ENCODE peak calls at places on chromosomes 11 and 22, in six cellular contexts. One of them, this sample, is unnamed. For H3K4me1, the result is how much of the 10 kb centered on the place peaks cover.

GRCh38 chr22:36395061-36395849 is 7.5 kb upstream of the MYH9 start:
- DNase-seq in hepatocyte: no peak
- DNase-seq in PC-3: peak
- DNase-seq in stomach: peak
- DNase-seq in MM.1S: no peak
- DNase-seq in cardiac muscle cell: no peak
- DNase-seq in this sample: no peak

GRCh38 chr22:17336061-17336460 is 33.2 kb upstream of the CECR2 start:
- DNase-seq in hepatocyte: no peak
- DNase-seq in PC-3: no peak
- DNase-seq in stomach: no peak
- DNase-seq in MM.1S: no peak
- DNase-seq in cardiac muscle cell: no peak
- DNase-seq in this sample: no peak

GRCh38 chr11:109940816-109941215 is 152.4 kb upstream of the ZC3H12C start:
- DNase-seq in hepatocyte: peak
- DNase-seq in PC-3: peak
- DNase-seq in stomach: no peak
- DNase-seq in MM.1S: no peak
- DNase-seq in cardiac muscle cell: peak
- DNase-seq in this sample: no peak

GRCh38 chr11:95485115-95485900 is 254.3 kb upstream of the SESN3 start:
- DNase-seq in hepatocyte: no peak
- DNase-seq in PC-3: no peak
- DNase-seq in stomach: no peak
- DNase-seq in MM.1S: no peak
- DNase-seq in cardiac muscle cell: no peak
- DNase-seq in this sample: no peak

GRCh38 chr22:20206709-20207215 is 55.9 kb upstream of the CCDC188 start:
- DNase-seq in hepatocyte: peak
- DNase-seq in PC-3: no peak
- DNase-seq in stomach: peak
- DNase-seq in MM.1S: no peak
- DNase-seq in cardiac muscle cell: peak
- DNase-seq in this sample: no peak

GRCh38 chr11:61980783-61981541 is 13.5 kb upstream of the FTH1 start:
- DNase-seq in hepatocyte: peak
- DNase-seq in PC-3: no peak
- DNase-seq in stomach: no peak
- DNase-seq in MM.1S: no peak
- DNase-seq in cardiac muscle cell: no peak
- DNase-seq in this sample: no peak

GRCh38 chr22:23144926-23145906 is at the start of gene RAB36:
- DNase-seq in hepatocyte: peak
- DNase-seq in PC-3: peak
- DNase-seq in stomach: peak
- DNase-seq in MM.1S: peak
- DNase-seq in cardiac muscle cell: peak
- DNase-seq in this sample: peak

GRCh38 chr11:66112640-66113098 is 42.6 kb downstream of the PACS1 start:
- DNase-seq in hepatocyte: no peak
- DNase-seq in PC-3: peak
- DNase-seq in stomach: no peak
- DNase-seq in MM.1S: no peak
- DNase-seq in cardiac muscle cell: peak
- DNase-seq in this sample: no peak

GRCh38 chr11:65982824-65983588 is 19.0 kb downstream of the EIF1AD start:
- DNase-seq in hepatocyte: no peak
- DNase-seq in PC-3: no peak
- DNase-seq in stomach: no peak
- DNase-seq in MM.1S: no peak
- DNase-seq in cardiac muscle cell: no peak
- DNase-seq in this sample: no peak

GRCh38 chr22:19598054-19598855 is 74.0 kb upstream of the CLDN5 start:
- DNase-seq in hepatocyte: peak
- DNase-seq in PC-3: peak
- DNase-seq in stomach: no peak
- DNase-seq in MM.1S: no peak
- DNase-seq in cardiac muscle cell: no peak
- DNase-seq in this sample: no peak

GRCh38 chr11:86906198-86906597 is 49.0 kb downstream of the FZD4 start:
- DNase-seq in hepatocyte: no peak
- DNase-seq in PC-3: no peak
- DNase-seq in stomach: no peak
- DNase-seq in MM.1S: no peak
- DNase-seq in cardiac muscle cell: no peak
- DNase-seq in this sample: no peak

GRCh38 chr11:131463609-131464008 is 93.2 kb downstream of the NTM start:
- DNase-seq in hepatocyte: no peak
- DNase-seq in PC-3: no peak
- DNase-seq in stomach: no peak
- DNase-seq in MM.1S: no peak
- DNase-seq in cardiac muscle cell: no peak
- DNase-seq in this sample: no peak

GRCh38 chr11:68905421-68906360 is 2.0 kb downstream of the IGHMBP2 start:
- DNase-seq in hepatocyte: no peak
- DNase-seq in PC-3: peak
- DNase-seq in stomach: no peak
- DNase-seq in MM.1S: no peak
- DNase-seq in cardiac muscle cell: no peak
- DNase-seq in this sample: no peak

GRCh38 chr22:17920145-17920605 is 104.2 kb downstream of the MICAL3 start:
- DNase-seq in hepatocyte: peak
- DNase-seq in PC-3: no peak
- DNase-seq in stomach: peak
- DNase-seq in MM.1S: no peak
- DNase-seq in cardiac muscle cell: peak
- DNase-seq in this sample: peak

GRCh38 chr22:46054878-46055158 is 77.9 kb upstream of the WNT7B start:
- DNase-seq in hepatocyte: no peak
- DNase-seq in PC-3: no peak
- DNase-seq in stomach: no peak
- DNase-seq in MM.1S: no peak
- DNase-seq in cardiac muscle cell: no peak
- DNase-seq in this sample: no peak

GRCh38 chr22:45945621-45946020 is 31.3 kb downstream of the WNT7B start:
- DNase-seq in hepatocyte: no peak
- DNase-seq in PC-3: no peak
- DNase-seq in stomach: no peak
- DNase-seq in MM.1S: no peak
- DNase-seq in cardiac muscle cell: no peak
- DNase-seq in this sample: no peak

GRCh38 chr11:125777309-125777708 is 1.3 kb downstream of the PATE2 start:
- DNase-seq in hepatocyte: no peak
- DNase-seq in PC-3: peak
- DNase-seq in stomach: no peak
- DNase-seq in MM.1S: no peak
- DNase-seq in cardiac muscle cell: peak
- DNase-seq in this sample: no peak

GRCh38 chr22:46669201-46669600 is 49.0 kb downstream of the GRAMD4 start:
- DNase-seq in hepatocyte: no peak
- DNase-seq in PC-3: no peak
- DNase-seq in stomach: no peak
- DNase-seq in MM.1S: no peak
- DNase-seq in cardiac muscle cell: no peak
- DNase-seq in this sample: no peak

GRCh38 chr22:37163618-37164534 is 14.2 kb upstream of the IL2RB start:
- DNase-seq in hepatocyte: no peak
- DNase-seq in PC-3: no peak
- DNase-seq in stomach: no peak
- DNase-seq in MM.1S: no peak
- DNase-seq in cardiac muscle cell: no peak
- DNase-seq in this sample: peak

GRCh38 chr22:22943521-22944267 is 56.1 kb downstream of the IGLL5 start:
- DNase-seq in hepatocyte: peak
- DNase-seq in PC-3: no peak
- DNase-seq in stomach: peak
- DNase-seq in MM.1S: no peak
- DNase-seq in cardiac muscle cell: no peak
- DNase-seq in this sample: no peak

GRCh38 chr11:120522736-120523135 is 11.2 kb downstream of the GRIK4 start:
- DNase-seq in hepatocyte: no peak
- DNase-seq in PC-3: no peak
- DNase-seq in stomach: no peak
- DNase-seq in MM.1S: no peak
- DNase-seq in cardiac muscle cell: no peak
- DNase-seq in this sample: no peak

GRCh38 chr11:57375490-57375889 is 5.5 kb downstream of the PRG3 start:
- DNase-seq in hepatocyte: no peak
- DNase-seq in PC-3: no peak
- DNase-seq in stomach: no peak
- DNase-seq in MM.1S: no peak
- DNase-seq in cardiac muscle cell: no peak
- DNase-seq in this sample: no peak

GRCh38 chr11:116421529-116422185 is 351.1 kb downstream of the BUD13 start:
- DNase-seq in hepatocyte: no peak
- DNase-seq in PC-3: no peak
- DNase-seq in stomach: no peak
- DNase-seq in MM.1S: peak
- DNase-seq in cardiac muscle cell: no peak
- DNase-seq in this sample: no peak

GRCh38 chr11:103927535-103927934 is 108.9 kb upstream of the DDI1 start:
- DNase-seq in hepatocyte: no peak
- DNase-seq in PC-3: peak
- DNase-seq in stomach: no peak
- DNase-seq in MM.1S: peak
- DNase-seq in cardiac muscle cell: peak
- DNase-seq in this sample: no peak

GRCh38 chr11:43547411-43547718 is 133.2 kb upstream of the HSD17B12 start:
- DNase-seq in hepatocyte: peak
- DNase-seq in PC-3: no peak
- DNase-seq in stomach: peak
- DNase-seq in MM.1S: no peak
- DNase-seq in cardiac muscle cell: peak
- DNase-seq in this sample: no peak

GRCh38 chr11:9169595-9170295 is 78.3 kb upstream of the SCUBE2 start:
- DNase-seq in hepatocyte: no peak
- DNase-seq in PC-3: no peak
- DNase-seq in stomach: no peak
- DNase-seq in MM.1S: no peak
- DNase-seq in cardiac muscle cell: no peak
- DNase-seq in this sample: no peak

GRCh38 chr22:35152316-35152715 is 86.4 kb downstream of the ISX start:
- DNase-seq in hepatocyte: no peak
- DNase-seq in PC-3: no peak
- DNase-seq in stomach: no peak
- DNase-seq in MM.1S: no peak
- DNase-seq in cardiac muscle cell: no peak
- DNase-seq in this sample: no peak

GRCh38 chr22:42702675-42703074 is 18.0 kb downstream of the A4GALT start:
- DNase-seq in hepatocyte: no peak
- DNase-seq in PC-3: no peak
- DNase-seq in stomach: no peak
- DNase-seq in MM.1S: no peak
- DNase-seq in cardiac muscle cell: no peak
- DNase-seq in this sample: peak
- TF ChIP-seq CTCF in hepatocyte: no peak
- TF ChIP-seq CTCF in PC-3: no peak
- TF ChIP-seq CTCF in stomach: no peak
- TF ChIP-seq CTCF in MM.1S: no peak
- TF ChIP-seq CTCF in cardiac muscle cell: no peak
- TF ChIP-seq CTCF in this sample: no peak

GRCh38 chr22:40237788-40238424 is 60.2 kb downstream of the TNRC6B start:
- DNase-seq in hepatocyte: no peak
- DNase-seq in PC-3: no peak
- DNase-seq in stomach: no peak
- DNase-seq in MM.1S: no peak
- DNase-seq in cardiac muscle cell: no peak
- DNase-seq in this sample: no peak
- H3K4me1 ChIP-seq in hepatocyte: under half
- H3K4me1 ChIP-seq in PC-3: under half
- H3K4me1 ChIP-seq in stomach: under half
- H3K4me1 ChIP-seq in MM.1S: under half
- H3K4me1 ChIP-seq in cardiac muscle cell: under half
- H3K4me1 ChIP-seq in this sample: half or more

GRCh38 chr11:10307022-10307410 is 2.1 kb downstream of the ADM start:
- DNase-seq in hepatocyte: no peak
- DNase-seq in PC-3: peak
- DNase-seq in stomach: no peak
- DNase-seq in MM.1S: no peak
- DNase-seq in cardiac muscle cell: no peak
- DNase-seq in this sample: no peak

GRCh38 chr11:10304495-10305261 is at the start of gene ADM:
- DNase-seq in hepatocyte: peak
- DNase-seq in PC-3: peak
- DNase-seq in stomach: peak
- DNase-seq in MM.1S: peak
- DNase-seq in cardiac muscle cell: peak
- DNase-seq in this sample: peak

GRCh38 chr11:10303558-10304363 is 1.1 kb upstream of the ADM start:
- DNase-seq in hepatocyte: peak
- DNase-seq in PC-3: peak
- DNase-seq in stomach: peak
- DNase-seq in MM.1S: peak
- DNase-seq in cardiac muscle cell: peak
- DNase-seq in this sample: peak

GRCh38 chr11:10305964-10306918 is 1.4 kb downstream of the ADM start:
- DNase-seq in hepatocyte: peak
- DNase-seq in PC-3: peak
- DNase-seq in stomach: peak
- DNase-seq in MM.1S: peak
- DNase-seq in cardiac muscle cell: peak
- DNase-seq in this sample: peak

GRCh38 chr11:10305262-10305963 is 540 bp downstream of the ADM start:
- DNase-seq in hepatocyte: peak
- DNase-seq in PC-3: peak
- DNase-seq in stomach: peak
- DNase-seq in MM.1S: peak
- DNase-seq in cardiac muscle cell: peak
- DNase-seq in this sample: peak
- H3K27ac ChIP-seq in hepatocyte: peak
- H3K27ac ChIP-seq in PC-3: peak
- H3K27ac ChIP-seq in stomach: peak
- H3K27ac ChIP-seq in MM.1S: peak
- H3K27ac ChIP-seq in cardiac muscle cell: peak
- H3K27ac ChIP-seq in this sample: peak

DNA sequence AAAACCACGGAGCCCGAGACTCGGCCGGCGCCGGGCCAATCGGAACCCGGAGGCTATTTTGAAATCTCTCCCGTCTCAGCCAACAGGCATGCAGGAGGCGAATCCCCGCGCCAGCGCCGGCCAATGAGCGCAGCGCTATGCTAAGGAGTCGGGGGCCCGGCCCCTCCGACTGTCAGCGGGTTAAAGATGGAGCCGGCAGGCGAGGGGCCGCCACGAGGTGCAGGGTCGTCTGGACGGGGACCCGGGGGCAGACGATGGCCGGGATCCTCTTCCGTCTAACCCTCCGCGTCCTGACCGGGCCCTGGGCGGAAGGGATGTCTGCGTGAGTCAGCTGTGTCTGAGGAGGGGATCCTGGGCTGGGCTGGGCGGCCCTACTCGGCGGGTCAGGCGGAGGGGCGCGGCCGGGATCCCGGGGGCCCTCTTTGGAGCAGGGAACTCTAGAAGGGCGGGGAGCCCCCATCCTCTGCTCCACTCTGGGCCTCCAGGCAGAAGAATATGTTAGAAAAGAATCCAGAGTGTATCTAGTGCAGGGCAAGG is 10.0 kb downstream of the SDF2L1 start:
- DNase-seq in hepatocyte: peak
- DNase-seq in PC-3: peak
- DNase-seq in stomach: peak
- DNase-seq in MM.1S: peak
- DNase-seq in cardiac muscle cell: peak
- DNase-seq in this sample: peak
- TF ChIP-seq CTCF in hepatocyte: no peak
- TF ChIP-seq CTCF in PC-3: no peak
- TF ChIP-seq CTCF in stomach: no peak
- TF ChIP-seq CTCF in MM.1S: no peak
- TF ChIP-seq CTCF in cardiac muscle cell: no peak
- TF ChIP-seq CTCF in this sample: no peak

GRCh38 chr11:2690596-2691354 is 9.0 kb downstream of the KCNQ1OT1 start:
- DNase-seq in hepatocyte: no peak
- DNase-seq in PC-3: no peak
- DNase-seq in stomach: no peak
- DNase-seq in MM.1S: no peak
- DNase-seq in cardiac muscle cell: no peak
- DNase-seq in this sample: no peak
- H3K4me1 ChIP-seq in hepatocyte: half or more
- H3K4me1 ChIP-seq in PC-3: under half
- H3K4me1 ChIP-seq in stomach: under half
- H3K4me1 ChIP-seq in MM.1S: under half
- H3K4me1 ChIP-seq in cardiac muscle cell: half or more
- H3K4me1 ChIP-seq in this sample: under half

This sample was measured in psoas muscle.